ENCODE peak calls at places on chromosomes 3 and 15, in ten cellular contexts. O is heart left ventricle, V is tibial artery, Z is fibroblast of pulmonary artery, I is MM.1S, M is foreskin fibroblast, X is cardiac muscle cell, G is AG04450, D is left lung, L is epithelial cell of esophagus. K is an unnamed sample.

GRCh38 chr3:40843208-40843624 is 318.5 kb downstream of the ZNF621 start:
- DNase-seq in L (no peak), I (no peak), Z (no peak), G (no peak), V (no peak), M (no peak), O (no peak), D (no peak), X (no peak), K (no peak)

GRCh38 chr3:23659840-23660430 is 145.8 kb upstream of the UBE2E1 start:
- DNase-seq in V (no peak), G (no peak), L (no peak), O (no peak), X (no peak), D (no peak), M (no peak), Z (no peak), I (no peak), K (no peak)

GRCh38 chr3:98778852-98779379 is 15.8 kb downstream of the ST3GAL6 start:
- DNase-seq in D (no peak), M (peak; percentile 70), L (peak; percentile 93), X (peak; percentile 99), Z (peak; percentile 99), O (no peak), I (no peak), G (peak; percentile 79), V (no peak), K (no peak)

GRCh38 chr15:38854506-38854905 is 289.9 kb upstream of the RASGRP1 start:
- DNase-seq in I (no peak), V (no peak), G (no peak), L (no peak), M (no peak), O (no peak), Z (no peak), D (no peak), X (no peak), K (no peak)

GRCh38 chr3:13879102-13879945 is 547 bp downstream of the WNT7A start:
- DNase-seq in I (no peak), M (no peak), G (no peak), Z (no peak), L (peak; percentile 53), D (peak; percentile 81), X (no peak), O (no peak), V (peak; percentile 65), K (peak; percentile 31)

GRCh38 chr3:150890320-150890719 is 14.9 kb downstream of the MINDY4B start:
- DNase-seq in V (no peak), G (no peak), Z (peak; percentile 48), X (peak; percentile 67), L (no peak), D (no peak), I (no peak), O (no peak), M (peak; percentile 14), K (no peak)

GRCh38 chr3:119817964-119818363 is 36.1 kb downstream of the NR1I2 start:
- DNase-seq in L (peak; percentile 6), V (no peak), I (no peak), G (no peak), D (no peak), O (no peak), M (no peak), Z (no peak), X (no peak), K (no peak)

GRCh38 chr3:197490098-197490497 is 65.7 kb downstream of the BDH1 start:
- DNase-seq in X (peak; percentile 63), Z (peak; percentile 75), L (peak; percentile 69), G (no peak), I (no peak), D (no peak), O (no peak), M (peak; percentile 41), V (no peak), K (no peak)

GRCh38 chr3:32401541-32402052 is 9.9 kb downstream of the CMTM7 start:
- DNase-seq in I (peak; percentile 51), X (peak; percentile 88), Z (peak; percentile 87), G (no peak), V (peak; percentile 90), L (peak; percentile 73), O (peak; percentile 94), M (peak; percentile 69), D (peak; percentile 92), K (peak; percentile 63)

GRCh38 chr3:46472736-46473135 is 8.0 kb upstream of the LTF start:
- DNase-seq in M (no peak), O (no peak), I (no peak), V (no peak), X (no peak), L (no peak), Z (no peak), D (no peak), G (no peak), K (no peak)

GRCh38 chr15:27993996-27994775 is 104.9 kb downstream of the OCA2 start:
- DNase-seq in M (no peak), G (no peak), V (no peak), I (no peak), D (no peak), O (no peak), Z (no peak), X (no peak), L (no peak), K (no peak)

GRCh38 chr15:98002874-98003273 is 42.4 kb downstream of the ARRDC4 start:
- DNase-seq in D (no peak), V (no peak), M (no peak), X (no peak), L (no peak), Z (no peak), I (no peak), G (no peak), O (no peak), K (no peak)

GRCh38 chr15:31597466-31597865 is 270.8 kb downstream of the KLF13 start:
- DNase-seq in M (no peak), X (no peak), O (no peak), V (no peak), L (no peak), G (no peak), Z (no peak), D (no peak), I (no peak), K (no peak)

DNA sequence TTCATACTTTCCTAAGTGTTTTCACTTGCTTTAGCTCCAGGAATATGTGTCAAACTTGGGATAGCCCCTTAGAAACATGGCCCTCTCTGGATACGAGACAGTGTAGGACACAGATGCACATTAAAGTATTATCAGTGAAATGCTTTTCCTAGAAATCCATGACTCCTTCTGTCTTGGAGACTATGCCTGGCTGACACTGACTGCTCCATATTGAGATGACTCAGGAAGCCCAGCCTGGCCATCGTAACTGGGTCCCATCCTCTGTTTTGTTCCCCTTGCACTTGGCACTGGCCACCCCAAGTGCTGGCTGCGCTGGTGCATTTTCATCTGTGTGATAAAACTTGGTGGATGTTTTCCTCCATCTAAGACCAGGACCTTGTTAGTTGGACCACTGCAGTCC is 204.7 kb downstream of the PDZRN3 start:
- DNase-seq in D (no peak), V (no peak), X (no peak), Z (no peak), O (no peak), L (no peak), M (no peak), G (no peak), I (no peak), K (no peak)
- H3K4me3 ChIP-seq in D (no peak overlapping the region), V (no peak overlapping the region), X (no peak overlapping the region), Z (no peak overlapping the region), O (no peak overlapping the region), L (no peak overlapping the region), M (no peak overlapping the region), G (peak overlapping the region; percentile 15), I (no peak overlapping the region), K (no peak overlapping the region)

GRCh38 chr15:29910068-29910467 is 87.8 kb upstream of the TJP1 start:
- DNase-seq in O (no peak), X (no peak), G (no peak), L (no peak), D (no peak), M (no peak), I (no peak), Z (no peak), V (no peak), K (no peak)

GRCh38 chr15:29911705-29912104 is 89.4 kb upstream of the TJP1 start:
- DNase-seq in Z (no peak), V (no peak), X (no peak), L (no peak), M (no peak), O (no peak), G (no peak), I (no peak), D (no peak), K (no peak)

GRCh38 chr15:29914441-29915053 is 92.3 kb upstream of the TJP1 start:
- DNase-seq in Z (no peak), I (no peak), D (no peak), L (no peak), X (no peak), V (no peak), O (no peak), M (no peak), G (no peak), K (no peak)

GRCh38 chr15:29917600-29918597 is 95.6 kb upstream of the TJP1 start:
- DNase-seq in D (no peak), I (no peak), X (no peak), G (peak; percentile 41), L (peak; percentile 57), V (no peak), Z (no peak), O (no peak), M (peak; percentile 71), K (no peak)

DNA sequence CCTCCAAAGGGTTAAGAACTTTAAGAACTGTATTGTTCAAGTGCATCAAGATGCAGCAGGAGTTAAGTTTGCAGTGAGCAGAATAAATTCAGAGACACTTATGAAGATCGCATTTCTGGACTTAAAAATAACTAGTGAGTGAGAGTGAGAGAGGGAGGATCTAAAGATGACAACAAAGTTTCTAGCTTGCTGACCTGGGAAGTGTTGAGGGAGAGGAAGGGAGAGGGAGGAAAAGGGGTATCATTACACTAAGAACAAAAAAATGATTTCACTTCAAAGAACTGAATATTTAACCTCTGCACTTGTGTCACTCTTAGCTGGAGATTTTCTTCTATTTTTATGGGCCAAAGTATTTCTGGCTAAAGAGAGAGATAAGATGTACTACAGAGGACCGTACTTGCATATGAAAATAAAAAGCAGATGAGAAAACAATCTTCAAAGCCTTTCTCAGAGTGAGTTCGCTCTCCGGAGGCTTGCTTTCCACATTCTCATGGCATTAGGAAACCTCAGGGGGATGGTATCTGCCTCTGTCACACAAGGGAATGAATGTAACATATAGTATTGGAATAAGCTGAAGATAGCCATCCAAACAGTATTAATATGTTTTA is 91.4 kb upstream of the TJP1 start:
- DNase-seq in O (no peak), M (peak; percentile 80), I (no peak), Z (peak; percentile 55), G (no peak), D (no peak), X (peak; percentile 51), L (no peak), V (no peak), K (no peak)
- H3K4me3 ChIP-seq in O (no peak overlapping the region), M (no peak overlapping the region), I (no peak overlapping the region), Z (no peak overlapping the region), G (no peak overlapping the region), D (no peak overlapping the region), X (no peak overlapping the region), L (no peak overlapping the region), V (no peak overlapping the region), K (no peak overlapping the region)

GRCh38 chr3:195258449-195259145 is 12.4 kb downstream of the XXYLT1 start:
- DNase-seq in O (no peak), Z (no peak), X (no peak), I (no peak), M (no peak), V (peak; percentile 42), L (peak; percentile 37), G (no peak), D (peak; percentile 63), K (no peak)
- H3K4me3 ChIP-seq in O (no peak overlapping the region), Z (no peak overlapping the region), X (no peak overlapping the region), I (no peak overlapping the region), M (no peak overlapping the region), V (no peak overlapping the region), L (no peak overlapping the region), G (no peak overlapping the region), D (no peak overlapping the region), K (no peak overlapping the region)

GRCh38 chr15:40340038-40340739 is 550 bp downstream of the CCDC9B start:
- DNase-seq in V (peak; percentile 97), G (no peak), D (no peak), I (no peak), M (no peak), Z (peak; percentile 82), L (peak; percentile 41), O (peak; percentile 94), X (peak; percentile 82), K (peak; percentile 33)
- H3K4me3 ChIP-seq in V (peak overlapping the region; percentile 43), G (peak overlapping the region; percentile 70), D (peak overlapping the region; percentile 36), I (no peak overlapping the region), M (peak overlapping the region; percentile 53), Z (peak overlapping the region; percentile 53), L (peak overlapping the region; percentile 54), O (peak overlapping the region; percentile 24), X (peak overlapping the region; percentile 3), K (peak overlapping the region; percentile 32)

K was measured in dorsolateral prefrontal cortex.